ENCODE peak calls at places on chromosome 7, in seven cellular contexts. L is thoracic aorta; M is CD8-positive, alpha-beta memory T cell; T is pancreas; O is hepatocyte; J is CD4-positive, CD25-positive, alpha-beta regulatory T cell; Y is neuronal stem cell. E is an unnamed sample. For H3K4me1 and H3K27me3, the result is how much of the 10 kb centered on the place peaks cover.

GRCh38 chr7:18655506-18655905 is 160.0 kb downstream of the HDAC9 start:
- DNase-seq in J (no peak), O (no peak), M (no peak), Y (no peak), T (no peak), L (no peak), E (no peak)

GRCh38 chr7:33258561-33258960 is 129.2 kb downstream of the BBS9 start:
- DNase-seq in M (no peak), T (no peak), O (no peak), L (no peak), J (no peak), Y (no peak), E (no peak)

GRCh38 chr7:158730383-158731055 is 25.9 kb upstream of the NCAPG2 start:
- DNase-seq in M (no peak), Y (no peak), O (no peak), L (no peak), J (no peak), T (no peak), E (no peak)

GRCh38 chr7:43308913-43309789 is 196.7 kb downstream of the HECW1 start:
- DNase-seq in L (no peak), M (no peak), O (no peak), J (no peak), Y (no peak), T (no peak), E (no peak)

GRCh38 chr7:85510287-85510686 is 323.4 kb upstream of the SEMA3D start:
- DNase-seq in M (no peak), Y (no peak), J (no peak), O (no peak), T (no peak), L (no peak), E (no peak)

GRCh38 chr7:82428186-82428961 is 15.2 kb downstream of the CACNA2D1 start:
- DNase-seq in O (no peak), L (no peak), T (no peak), M (no peak), J (no peak), Y (no peak), E (no peak)

GRCh38 chr7:40493609-40494041 is 358.8 kb downstream of the SUGCT start:
- DNase-seq in J (no peak), M (no peak), L (no peak), Y (no peak), T (no peak), O (no peak), E (no peak)

GRCh38 chr7:30521532-30521931 is 16.9 kb upstream of the GGCT start:
- DNase-seq in L (no peak), M (no peak), Y (no peak), J (no peak), T (no peak), O (peak), E (no peak)

GRCh38 chr7:90816511-90817142 is 220.5 kb downstream of the CDK14 start:
- DNase-seq in L (no peak), O (peak), M (no peak), J (no peak), T (no peak), Y (no peak), E (no peak)

GRCh38 chr7:41148521-41148951 is 554.4 kb downstream of the INHBA start:
- DNase-seq in O (no peak), M (no peak), J (no peak), Y (no peak), T (no peak), L (no peak), E (no peak)

GRCh38 chr7:117165656-117166055 is 157.2 kb downstream of the WNT2 start:
- DNase-seq in Y (no peak), L (no peak), O (no peak), J (no peak), T (no peak), M (no peak), E (no peak)

GRCh38 chr7:8817448-8818036 is 384.1 kb downstream of the NXPH1 start:
- DNase-seq in L (no peak), M (no peak), T (no peak), Y (no peak), O (no peak), J (no peak), E (no peak)

GRCh38 chr7:40199076-40199802 is 64.4 kb downstream of the SUGCT start:
- DNase-seq in J (no peak), Y (no peak), L (no peak), M (no peak), T (no peak), O (peak), E (no peak)

GRCh38 chr7:29471444-29472138 is 92.0 kb upstream of the PRR15 start:
- DNase-seq in M (no peak), T (no peak), L (no peak), O (peak), J (no peak), Y (no peak), E (no peak)

GRCh38 chr7:36820527-36821170 is 96.4 kb upstream of the AOAH start:
- DNase-seq in M (no peak), Y (no peak), L (no peak), J (no peak), T (no peak), O (no peak), E (no peak)

GRCh38 chr7:21953766-21954165 is 8.1 kb upstream of the CDCA7L start:
- DNase-seq in T (no peak), L (no peak), Y (no peak), J (no peak), O (no peak), M (no peak), E (no peak)

GRCh38 chr7:25846722-25847121 is 305.3 kb upstream of the NFE2L3 start:
- DNase-seq in O (peak), L (no peak), M (no peak), Y (no peak), T (peak), J (no peak), E (no peak)

GRCh38 chr7:157926107-157926506 is 589.3 kb downstream of the DNAJB6 start:
- DNase-seq in M (no peak), O (no peak), J (no peak), T (no peak), Y (no peak), L (no peak), E (no peak)

GRCh38 chr7:80869821-80870751 is 48.8 kb downstream of the SEMA3C start:
- DNase-seq in Y (no peak), M (no peak), J (no peak), O (peak), T (no peak), L (no peak), E (no peak)

GRCh38 chr7:155972247-155972646 is 160.0 kb upstream of the SHH start:
- DNase-seq in O (no peak), T (no peak), Y (no peak), J (no peak), L (no peak), M (no peak), E (no peak)

GRCh38 chr7:81053623-81054022 is 134.8 kb upstream of the SEMA3C start:
- DNase-seq in M (no peak), L (no peak), J (no peak), O (peak), Y (no peak), T (no peak), E (no peak)

GRCh38 chr7:105587899-105588690 is 6.8 kb upstream of the EFCAB10 start:
- DNase-seq in Y (no peak), M (no peak), J (no peak), T (no peak), O (peak), L (no peak), E (no peak)

GRCh38 chr7:102834466-102834865 is 78.3 kb upstream of the LRRC17 start:
- DNase-seq in Y (no peak), M (no peak), T (no peak), O (no peak), L (no peak), J (no peak), E (no peak)

GRCh38 chr7:102833343-102833742 is 79.5 kb upstream of the LRRC17 start:
- DNase-seq in J (no peak), T (no peak), M (no peak), O (no peak), L (no peak), Y (no peak), E (no peak)

GRCh38 chr7:102836206-102836938 is 76.4 kb upstream of the LRRC17 start:
- DNase-seq in J (no peak), Y (no peak), T (no peak), M (no peak), L (no peak), O (peak), E (no peak)

GRCh38 chr7:102836977-102837376 is 75.8 kb upstream of the LRRC17 start:
- DNase-seq in M (no peak), O (no peak), Y (no peak), J (no peak), T (no peak), L (no peak), E (no peak)

GRCh38 chr7:102834999-102835398 is 77.8 kb upstream of the LRRC17 start:
- DNase-seq in Y (no peak), M (no peak), T (no peak), L (no peak), J (no peak), O (no peak), E (no peak)
- H3K27ac ChIP-seq in Y (no peak), M (no peak), T (no peak), L (no peak), J (no peak), O (peak), E (no peak)

GRCh38 chr7:142620375-142620774 is 128.9 kb upstream of the PRSS1 start:
- DNase-seq in L (no peak), J (no peak), Y (no peak), M (no peak), T (no peak), O (no peak), E (no peak)
- H3K4me1 ChIP-seq in L (under half), J (under half), Y (under half), M (under half), T (under half), O (under half), E (under half)

GRCh38 chr7:93955304-93955703 is 33.8 kb downstream of the GNG11 start:
- DNase-seq in J (no peak), O (no peak), M (no peak), Y (no peak), T (no peak), L (no peak), E (no peak)
- H3K27me3 ChIP-seq in J (under half), O (under half), M (under half), Y (under half), T (under half), L (under half), E (under half)

GRCh38 chr7:53835301-53835700 is 706.9 kb upstream of the VSTM2A start:
- DNase-seq in T (no peak), O (no peak), L (no peak), J (no peak), M (no peak), Y (no peak), E (no peak)
- H3K27ac ChIP-seq in T (no peak), O (no peak), L (no peak), J (no peak), M (no peak), Y (no peak), E (no peak)

GRCh38 chr7:319267-319661 is 29.3 kb downstream of the FOXL3 start:
- DNase-seq in J (no peak), O (no peak), Y (no peak), L (no peak), M (no peak), T (peak), E (no peak)
- H3K4me1 ChIP-seq in J (under half), O (under half), Y (under half), L (under half), M (under half), T (under half), E (under half)